ENCODE peak calls at places on chromosome 11, in eight cellular contexts. T, P, O, E, C, I, M and Y are unnamed samples.

GRCh38 chr11:117011541-117011908 is 86.7 kb downstream of the SIK3 start:
- DNase-seq in M (no peak), I (no peak), P (no peak), T (no peak), C (no peak), O (no peak), E (no peak), Y (no peak)

GRCh38 chr11:93936416-93936815 is 84.7 kb upstream of the HEPHL1 start:
- DNase-seq in P (no peak), E (no peak), M (no peak), I (no peak), T (no peak), O (no peak), C (no peak), Y (no peak)

GRCh38 chr11:14248577-14248976 is 110.4 kb downstream of the RRAS2 start:
- DNase-seq in T (no peak), P (peak; percentile 43), M (no peak), O (peak; percentile 48), C (no peak), E (no peak), I (no peak), Y (no peak)

GRCh38 chr11:35337136-35337918 is 82.0 kb downstream of the SLC1A2 start:
- DNase-seq in E (peak; percentile 61), I (no peak), P (no peak), M (peak; percentile 98), O (no peak), T (peak; percentile 99), C (no peak), Y (peak; percentile 99)

GRCh38 chr11:62542750-62543567 is 3.6 kb downstream of the AHNAK start:
- DNase-seq in M (peak; percentile 43), P (peak; percentile 66), C (peak; percentile 88), E (peak; percentile 86), T (peak; percentile 70), I (peak; percentile 75), O (peak; percentile 27), Y (peak; percentile 90)

GRCh38 chr11:119774180-119774763 is 45.3 kb upstream of the NECTIN1 start:
- DNase-seq in P (no peak), O (no peak), M (no peak), T (peak; percentile 13), I (no peak), E (peak; percentile 84), C (no peak), Y (peak; percentile 54)

GRCh38 chr11:72189448-72190250 is 2.3 kb upstream of the FOLR1 start:
- DNase-seq in P (no peak), I (no peak), O (no peak), C (no peak), M (peak; percentile 11), T (no peak), E (no peak), Y (no peak)

GRCh38 chr11:69241075-69241740 is 52.7 kb upstream of the MYEOV start:
- DNase-seq in C (no peak), I (no peak), T (no peak), E (no peak), M (no peak), O (no peak), P (no peak), Y (no peak)

GRCh38 chr11:119912214-119912613 is 183.2 kb upstream of the NECTIN1 start:
- DNase-seq in O (no peak), P (no peak), T (no peak), M (no peak), C (no peak), I (no peak), E (no peak), Y (no peak)